ENCODE peak calls at places on chromosome X, in seven cellular contexts. R is kidney tubule cell; A is endodermal cell; M is DMS79; G is stimulated activated CD4-positive, alpha-beta T cell treated with anti-CD3 and anti-CD28 coated beads, TNF-alpha, amount 100 ng/mL, for 4 hours; J is heart right ventricle; V is endothelial cell of umbilical vein. X is an unnamed sample.

GRCh38 chrX:3290561-3290960 is 55.9 kb downstream of the MXRA5 start:
- DNase-seq in G (no peak), M (no peak), V (no peak), R (no peak), A (no peak), J (no peak), X (no peak)

GRCh38 chrX:19904778-19905367 is 17.5 kb upstream of the SH3KBP1 start:
- DNase-seq in G (no peak), J (peak), R (peak), V (peak), M (peak), A (no peak), X (no peak)

GRCh38 chrX:39759526-39760224 is 338.1 kb downstream of the BCOR start:
- DNase-seq in V (peak), G (no peak), A (peak), J (no peak), R (peak), M (no peak), X (peak)

GRCh38 chrX:107934262-107934661 is 47.9 kb downstream of the TEX13B start:
- DNase-seq in M (no peak), G (no peak), J (no peak), A (no peak), R (no peak), V (no peak), X (no peak)

GRCh38 chrX:136275553-136275952 is 24.4 kb upstream of the MAP7D3 start:
- DNase-seq in R (no peak), J (no peak), V (no peak), A (no peak), G (no peak), M (no peak), X (no peak)

GRCh38 chrX:154378059-154378798 is 866 bp upstream of the EMD start:
- DNase-seq in G (no peak), R (peak), J (no peak), V (peak), M (peak), A (peak), X (peak)

GRCh38 chrX:41275661-41276609 is 58.0 kb upstream of the DDX3X start:
- DNase-seq in M (peak), A (peak), J (peak), R (peak), G (peak), V (peak), X (peak)

GRCh38 chrX:45954026-45954425 is 591.2 kb downstream of the ZNF674 start:
- DNase-seq in A (no peak), V (no peak), G (no peak), R (peak), J (no peak), M (no peak), X (no peak)

GRCh38 chrX:107526141-107526540 is 76.7 kb downstream of the FRMPD3 start:
- DNase-seq in A (no peak), V (no peak), R (no peak), M (no peak), J (no peak), G (no peak), X (no peak)

X was measured in left ventricle myocardium superior.